ENCODE peak calls at places on chromosomes 5 and 9, in ten cellular contexts. H is neuronal stem cell, L is HCT116, Y is cardiac muscle cell, N is thyroid gland, J is PC-9, I is brain microvascular endothelial cell, B is psoas muscle, F is kidney, R is left ventricle myocardium inferior. T is an unnamed sample.

GRCh38 chr5:114176356-114176755 is 185.5 kb upstream of the KCNN2 start:
- DNase-seq in F (no peak), N (no peak), I (no peak), Y (no peak), R (no peak), H (no peak), L (no peak), J (peak; percentile 38), B (no peak), T (no peak)

GRCh38 chr9:121324755-121325154 is 45.3 kb downstream of the STOM start:
- DNase-seq in R (no peak), I (no peak), F (no peak), Y (no peak), L (no peak), J (no peak), H (no peak), N (no peak), B (no peak), T (no peak)

GRCh38 chr5:1152771-1153282 is 41.0 kb upstream of the SLC12A7 start:
- DNase-seq in N (no peak), H (no peak), R (no peak), J (no peak), B (no peak), Y (no peak), L (no peak), I (no peak), F (no peak), T (no peak)

GRCh38 chr5:157563373-157564148 is 12.0 kb downstream of the ADAM19 start:
- DNase-seq in F (no peak), J (peak; percentile 15), Y (no peak), B (peak; percentile 56), I (peak; percentile 84), L (no peak), N (no peak), H (no peak), R (no peak), T (no peak)

GRCh38 chr5:2686296-2686695 is 65.2 kb downstream of the IRX2 start:
- DNase-seq in J (no peak), Y (no peak), N (no peak), R (no peak), H (peak; percentile 3), I (no peak), L (no peak), F (no peak), B (no peak), T (no peak)

GRCh38 chr5:123483446-123484077 is 28.4 kb upstream of the CSNK1G3 start:
- DNase-seq in I (peak; percentile 55), H (no peak), L (no peak), B (no peak), F (no peak), R (no peak), Y (peak; percentile 18), N (no peak), J (no peak), T (no peak)

GRCh38 chr5:155700333-155700732 is 626.6 kb upstream of the SGCD start:
- DNase-seq in F (no peak), B (no peak), I (no peak), L (no peak), H (no peak), Y (peak; percentile 11), N (no peak), R (no peak), J (no peak), T (no peak)

GRCh38 chr9:37801287-37801850 is 772 bp downstream of the DCAF10 start:
- DNase-seq in B (peak; percentile 57), R (peak; percentile 19), H (no peak), J (no peak), N (peak; percentile 20), Y (peak; percentile 52), L (no peak), I (no peak), F (peak; percentile 78), T (peak; percentile 91)

GRCh38 chr9:134454386-134454978 is 128.2 kb downstream of the RXRA start:
- DNase-seq in F (no peak), L (no peak), I (no peak), R (no peak), J (no peak), B (no peak), Y (no peak), H (no peak), N (no peak), T (peak; percentile 47)

GRCh38 chr9:134455537-134455936 is 129.3 kb downstream of the RXRA start:
- DNase-seq in I (no peak), J (no peak), H (no peak), R (no peak), Y (no peak), B (no peak), N (no peak), L (no peak), F (no peak), T (no peak)

GRCh38 chr9:134453776-134454175 is 127.5 kb downstream of the RXRA start:
- DNase-seq in F (no peak), N (no peak), Y (no peak), R (no peak), I (no peak), H (no peak), J (no peak), L (no peak), B (no peak), T (peak; percentile 54)

GRCh38 chr9:134455951-134456739 is 129.9 kb downstream of the RXRA start:
- DNase-seq in N (peak; percentile 67), F (peak; percentile 96), H (no peak), Y (no peak), J (peak; percentile 51), B (peak; percentile 89), R (peak; percentile 87), I (peak; percentile 95), L (peak; percentile 35), T (peak; percentile 89)

DNA sequence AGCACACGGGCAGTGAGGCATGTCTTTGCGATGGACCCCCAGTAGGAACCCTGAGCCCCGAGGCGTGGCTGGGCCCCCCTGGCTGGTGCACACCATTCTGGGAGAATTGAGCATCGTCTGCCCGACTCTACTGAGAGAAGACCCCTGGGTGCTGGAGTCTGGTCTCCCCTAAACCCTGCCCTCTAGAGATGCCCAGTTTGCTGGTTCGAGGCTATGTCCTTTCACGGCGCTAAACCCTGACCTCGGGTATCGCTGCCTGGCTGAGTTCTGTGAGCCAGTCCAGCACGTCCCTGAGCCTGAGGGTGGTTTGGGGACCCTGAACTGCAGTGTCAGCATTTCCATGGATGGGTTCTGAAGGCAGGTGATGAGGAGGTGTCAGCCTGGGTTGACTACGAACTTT is 128.8 kb downstream of the RXRA start:
- DNase-seq in H (no peak), Y (no peak), F (no peak), I (no peak), J (no peak), L (no peak), R (no peak), N (no peak), B (no peak), T (peak; percentile 49)
- H3K27ac ChIP-seq in H (no peak overlapping the region), Y (no peak overlapping the region), F (no peak overlapping the region), I (no peak overlapping the region), J (no peak overlapping the region), L (no peak overlapping the region), R (peak overlapping the region; percentile 94), N (peak overlapping the region; percentile 88), B (peak overlapping the region; percentile 80), T (no peak overlapping the region)

DNA sequence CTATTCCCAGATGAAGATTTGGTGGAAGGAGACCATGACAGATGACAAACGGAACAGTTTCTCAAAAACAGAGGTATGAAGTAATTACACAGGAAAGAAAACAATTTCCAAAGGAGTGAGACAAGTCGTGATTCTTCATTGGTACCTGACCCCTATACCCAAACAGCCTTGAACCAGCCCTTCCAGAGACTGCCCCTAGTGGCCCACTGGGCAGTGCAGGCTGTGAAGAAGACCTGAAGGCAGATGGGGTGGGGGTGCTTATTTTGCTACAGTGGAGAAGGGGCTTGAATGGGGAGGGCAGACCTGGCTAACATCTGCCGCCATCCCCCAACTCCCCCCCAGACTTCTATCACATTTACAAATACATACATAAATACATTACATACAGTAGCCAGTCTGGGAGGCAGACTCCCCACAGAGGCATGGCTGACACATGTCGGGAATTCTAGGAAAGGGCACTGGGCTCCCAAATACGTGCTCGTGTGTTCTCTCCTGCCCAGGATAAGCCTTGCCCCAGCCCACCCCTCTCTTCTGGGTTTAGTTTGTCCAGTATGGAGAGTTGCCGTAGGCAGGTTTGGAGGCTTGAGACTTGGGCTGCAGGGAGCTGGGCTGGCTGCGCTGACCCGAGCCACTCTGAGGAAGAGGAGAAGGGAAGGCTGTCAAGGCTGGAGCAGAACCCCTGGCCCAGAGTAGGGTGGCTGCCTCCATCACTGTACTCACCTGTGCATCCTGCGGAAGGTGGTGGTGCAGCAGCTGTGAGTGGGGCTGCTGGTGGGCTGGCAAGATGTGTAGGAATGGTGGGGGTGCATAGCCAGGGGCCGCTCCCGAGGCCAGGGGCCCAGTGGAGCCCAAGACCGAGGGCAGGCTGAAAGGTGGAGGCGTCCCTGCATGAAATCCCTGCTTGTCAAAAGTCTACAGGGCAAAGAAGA is 105.3 kb downstream of the UBE2R2 start:
- DNase-seq in N (no peak), I (peak; percentile 28), L (peak; percentile 7), F (no peak), R (no peak), H (no peak), Y (peak; percentile 17), B (no peak), J (no peak), T (no peak)
- H3K36me3 ChIP-seq in N (peaks cover 51% of the 10 kb centered on the region), I (peaks cover 81% of the 10 kb centered on the region), L (peaks cover 79% of the 10 kb centered on the region), F (peaks cover 50% of the 10 kb centered on the region), R (peaks cover 63% of the 10 kb centered on the region), H (peaks cover 99% of the 10 kb centered on the region), Y (peaks cover 53% of the 10 kb centered on the region), B (peaks cover 12% of the 10 kb centered on the region), J (no peaks in the 10 kb centered on the region), T (no peaks in the 10 kb centered on the region)

GRCh38 chr5:116651653-116652052 is 77.0 kb upstream of the SEMA6A start:
- DNase-seq in R (no peak), L (no peak), N (no peak), Y (no peak), B (no peak), J (no peak), I (no peak), F (no peak), H (no peak), T (no peak)
- H3K27ac ChIP-seq in R (no peak overlapping the region), L (no peak overlapping the region), N (no peak overlapping the region), Y (no peak overlapping the region), B (no peak overlapping the region), J (no peak overlapping the region), I (no peak overlapping the region), F (no peak overlapping the region), H (no peak overlapping the region), T (no peak overlapping the region)

GRCh38 chr5:181259974-181260719 is 796 bp downstream of the TRIM52 start:
- DNase-seq in J (no peak), B (no peak), N (no peak), R (no peak), F (no peak), H (no peak), Y (no peak), L (no peak), I (no peak), T (no peak)

GRCh38 chr5:181260720-181261319 is at the start of gene TRIM52:
- DNase-seq in F (peak; percentile 96), B (peak; percentile 97), H (peak; percentile 94), N (peak; percentile 86), L (peak; percentile 89), Y (peak; percentile 94), R (peak; percentile 92), I (peak; percentile 82), J (peak; percentile 83), T (peak; percentile 95)

GRCh38 chr5:181258576-181258975 is 2.4 kb downstream of the TRIM52 start:
- DNase-seq in F (no peak), H (no peak), B (no peak), N (no peak), Y (no peak), J (no peak), L (no peak), I (no peak), R (no peak), T (no peak)

GRCh38 chr5:181261320-181262085 is 560 bp upstream of the TRIM52 start:
- DNase-seq in F (peak; percentile 90), J (no peak), I (peak; percentile 51), R (peak; percentile 74), B (peak; percentile 84), N (peak; percentile 69), Y (peak; percentile 81), H (peak; percentile 54), L (peak; percentile 48), T (peak; percentile 91)

GRCh38 chr5:181259283-181259682 is 1.7 kb downstream of the TRIM52 start:
- DNase-seq in F (no peak), L (no peak), I (no peak), J (no peak), B (no peak), N (no peak), R (no peak), Y (no peak), H (no peak), T (no peak)
- H3K36me3 ChIP-seq in F (peaks cover 9% of the 10 kb centered on the region), L (peaks cover 19% of the 10 kb centered on the region), I (peaks cover 9% of the 10 kb centered on the region), J (peaks cover 21% of the 10 kb centered on the region), B (peaks cover 6% of the 10 kb centered on the region), N (no peaks in the 10 kb centered on the region), R (peaks cover 34% of the 10 kb centered on the region), Y (peaks cover 4% of the 10 kb centered on the region), H (peaks cover 59% of the 10 kb centered on the region), T (peaks cover 30% of the 10 kb centered on the region)

T was measured in left lung.